ENCODE peak calls at places on chromosomes 3 and 15, in eight cellular contexts. R, I, H, U, Y, T, J and W are unnamed samples. For H3K36me3, the result is how much of the 10 kb centered on the place peaks cover.

GRCh38 chr15:94026458-94026967 is 204.8 kb upstream of the MCTP2 start:
- DNase-seq in R (no peak), I (no peak), H (no peak), U (peak), Y (no peak), T (no peak), J (no peak), W (peak)

GRCh38 chr3:35393916-35394315 is 245.4 kb upstream of the ARPP21 start:
- DNase-seq in R (no peak), I (no peak), H (no peak), U (no peak), Y (no peak), T (no peak), J (no peak), W (peak)

GRCh38 chr3:174488527-174488926 is 370.6 kb upstream of the NAALADL2 start:
- DNase-seq in R (no peak), I (no peak), H (no peak), U (no peak), Y (no peak), T (no peak), J (no peak), W (no peak)

GRCh38 chr3:48663489-48664312 is 1.0 kb upstream of the CELSR3 start:
- DNase-seq in R (peak), I (peak), H (peak), U (peak), Y (peak), T (peak), J (peak), W (peak)

GRCh38 chr3:97820780-97821179 is 1.0 kb upstream of the CRYBG3 start:
- DNase-seq in R (no peak), I (no peak), H (no peak), U (no peak), Y (no peak), T (no peak), J (no peak), W (no peak)

GRCh38 chr3:138437281-138437680 is 2.9 kb downstream of the ESYT3 start:
- DNase-seq in R (no peak), I (no peak), H (no peak), U (no peak), Y (no peak), T (no peak), J (no peak), W (no peak)

GRCh38 chr3:107795514-107796094 is 272.8 kb downstream of the BBX start:
- DNase-seq in R (no peak), I (no peak), H (no peak), U (no peak), Y (no peak), T (no peak), J (no peak), W (no peak)

GRCh38 chr15:43748376-43748775 is 2.1 kb downstream of the PDIA3 start:
- DNase-seq in R (no peak), I (no peak), H (no peak), U (no peak), Y (no peak), T (no peak), J (no peak), W (no peak)

GRCh38 chr15:81002254-81003022 is 1.7 kb downstream of the TLNRD1 start:
- DNase-seq in R (peak), I (no peak), H (peak), U (peak), Y (peak), T (peak), J (peak), W (no peak)

GRCh38 chr3:71441925-71442620 is 141.5 kb downstream of the FOXP1 start:
- DNase-seq in R (no peak), I (no peak), H (no peak), U (no peak), Y (no peak), T (no peak), J (no peak), W (no peak)

GRCh38 chr3:141126661-141127343 is 75.7 kb downstream of the SPSB4 start:
- DNase-seq in R (no peak), I (no peak), H (no peak), U (no peak), Y (no peak), T (no peak), J (no peak), W (no peak)

GRCh38 chr3:129612350-129613204 is 6.1 kb upstream of the PLXND1 start:
- DNase-seq in R (no peak), I (no peak), H (no peak), U (no peak), Y (no peak), T (peak), J (no peak), W (no peak)

GRCh38 chr3:122681294-122682015 is 816 bp downstream of the PARP14 start:
- DNase-seq in R (no peak), I (peak), H (no peak), U (peak), Y (peak), T (no peak), J (no peak), W (no peak)

GRCh38 chr15:68994981-68995753 is 19.3 kb upstream of the NOX5 start:
- DNase-seq in R (no peak), I (no peak), H (no peak), U (no peak), Y (no peak), T (no peak), J (no peak), W (no peak)

GRCh38 chr3:160953681-160954080 is 151.5 kb downstream of the B3GALNT1 start:
- DNase-seq in R (no peak), I (no peak), H (no peak), U (peak), Y (no peak), T (no peak), J (no peak), W (no peak)

GRCh38 chr3:94249491-94250079 is 186.7 kb downstream of the NSUN3 start:
- DNase-seq in R (peak), I (peak), H (peak), U (peak), Y (peak), T (peak), J (peak), W (peak)

GRCh38 chr3:61674595-61674994 is 113.2 kb downstream of the PTPRG start:
- DNase-seq in R (no peak), I (no peak), H (no peak), U (no peak), Y (no peak), T (no peak), J (no peak), W (no peak)

GRCh38 chr15:58856090-58856489 is 77.4 kb downstream of the SLTM start:
- DNase-seq in R (no peak), I (no peak), H (no peak), U (no peak), Y (no peak), T (no peak), J (no peak), W (no peak)

GRCh38 chr3:183698318-183698731 is 728 bp downstream of the YEATS2 start:
- DNase-seq in R (peak), I (no peak), H (peak), U (peak), Y (peak), T (peak), J (no peak), W (peak)

GRCh38 chr15:64897345-64897985 is 14.2 kb upstream of the ANKDD1A start:
- DNase-seq in R (peak), I (peak), H (no peak), U (peak), Y (peak), T (peak), J (peak), W (peak)

GRCh38 chr15:34318277-34319079 is 19.1 kb downstream of the SLC12A6 start:
- DNase-seq in R (peak), I (no peak), H (peak), U (peak), Y (peak), T (no peak), J (peak), W (peak)

GRCh38 chr15:80689297-80689696 is 5.8 kb upstream of the ABHD17C start:
- DNase-seq in R (no peak), I (no peak), H (no peak), U (no peak), Y (no peak), T (no peak), J (no peak), W (no peak)

GRCh38 chr15:31013863-31014607 is 22.6 kb upstream of the MTMR10 start:
- DNase-seq in R (no peak), I (no peak), H (no peak), U (peak), Y (no peak), T (no peak), J (no peak), W (no peak)

GRCh38 chr15:73602992-73603391 is 30.2 kb downstream of the NPTN start:
- DNase-seq in R (no peak), I (no peak), H (no peak), U (peak), Y (no peak), T (no peak), J (no peak), W (no peak)

GRCh38 chr15:69615756-69616155 is 163.1 kb downstream of the RPLP1 start:
- DNase-seq in R (peak), I (no peak), H (no peak), U (no peak), Y (no peak), T (no peak), J (no peak), W (no peak)

GRCh38 chr3:65672876-65673815 is 365.6 kb downstream of the MAGI1 start:
- DNase-seq in R (peak), I (peak), H (peak), U (peak), Y (peak), T (peak), J (no peak), W (peak)

GRCh38 chr3:59262076-59262498 is 212.3 kb upstream of the CFAP20DC start:
- DNase-seq in R (no peak), I (no peak), H (no peak), U (no peak), Y (no peak), T (no peak), J (no peak), W (no peak)

GRCh38 chr3:140765246-140765645 is 87.4 kb downstream of the TRIM42 start:
- DNase-seq in R (no peak), I (no peak), H (no peak), U (no peak), Y (no peak), T (no peak), J (no peak), W (no peak)

GRCh38 chr3:194128202-194128907 is 7.6 kb upstream of the HES1 start:
- DNase-seq in R (no peak), I (no peak), H (no peak), U (no peak), Y (no peak), T (no peak), J (peak), W (no peak)

GRCh38 chr3:10198226-10198625 is 33.5 kb downstream of the IRAK2 start:
- DNase-seq in R (no peak), I (no peak), H (no peak), U (no peak), Y (no peak), T (no peak), J (no peak), W (no peak)

GRCh38 chr3:183984749-183985729 is 32.6 kb downstream of the ABCC5 start:
- DNase-seq in R (peak), I (no peak), H (no peak), U (no peak), Y (no peak), T (no peak), J (no peak), W (no peak)

GRCh38 chr3:131957980-131958379 is 76.8 kb downstream of the CPNE4 start:
- DNase-seq in R (no peak), I (no peak), H (no peak), U (no peak), Y (no peak), T (no peak), J (no peak), W (peak)

GRCh38 chr3:111917300-111917699 is 58.2 kb downstream of the PHLDB2 start:
- DNase-seq in R (no peak), I (no peak), H (no peak), U (peak), Y (no peak), T (no peak), J (no peak), W (peak)

GRCh38 chr15:88504445-88504844 is 36.9 kb downstream of the MRPS11 start:
- DNase-seq in R (no peak), I (no peak), H (no peak), U (no peak), Y (no peak), T (no peak), J (no peak), W (no peak)

GRCh38 chr15:79339588-79340314 is 28.8 kb downstream of the TMED3 start:
- DNase-seq in R (no peak), I (no peak), H (no peak), U (peak), Y (no peak), T (no peak), J (no peak), W (peak)

GRCh38 chr15:52289629-52290081 is 5.9 kb downstream of the MYO5C start:
- DNase-seq in R (no peak), I (no peak), H (no peak), U (no peak), Y (no peak), T (no peak), J (no peak), W (peak)

GRCh38 chr3:82509951-82510603 is 748.6 kb upstream of the GBE1 start:
- DNase-seq in R (no peak), I (peak), H (peak), U (no peak), Y (no peak), T (no peak), J (no peak), W (no peak)

GRCh38 chr3:36707623-36708409 is 56.5 kb downstream of the DCLK3 start:
- DNase-seq in R (no peak), I (no peak), H (no peak), U (no peak), Y (no peak), T (no peak), J (no peak), W (peak)

GRCh38 chr15:95174281-95174680 is 942.9 kb downstream of the MCTP2 start:
- DNase-seq in R (peak), I (no peak), H (no peak), U (no peak), Y (no peak), T (no peak), J (no peak), W (no peak)

GRCh38 chr15:95174880-95175279 is 943.5 kb downstream of the MCTP2 start:
- DNase-seq in R (no peak), I (no peak), H (no peak), U (peak), Y (no peak), T (no peak), J (no peak), W (no peak)

GRCh38 chr15:95180530-95180929 is 949.2 kb downstream of the MCTP2 start:
- DNase-seq in R (no peak), I (no peak), H (no peak), U (no peak), Y (no peak), T (no peak), J (no peak), W (no peak)

GRCh38 chr15:95175914-95176658 is 944.7 kb downstream of the MCTP2 start:
- DNase-seq in R (no peak), I (no peak), H (no peak), U (peak), Y (no peak), T (no peak), J (no peak), W (peak)

GRCh38 chr15:95176794-95177577 is 945.6 kb downstream of the MCTP2 start:
- DNase-seq in R (no peak), I (no peak), H (no peak), U (peak), Y (no peak), T (no peak), J (no peak), W (no peak)
- TF ChIP-seq CTCF in R (no peak), I (no peak), H (no peak), U (no peak), Y (no peak), T (no peak), J (no peak), W (no peak)

GRCh38 chr3:187916072-187916471 is 170.8 kb upstream of the BCL6 start:
- DNase-seq in R (no peak), I (no peak), H (no peak), U (no peak), Y (no peak), T (no peak), J (no peak), W (no peak)

GRCh38 chr3:187919535-187919934 is 174.3 kb upstream of the BCL6 start:
- DNase-seq in R (no peak), I (no peak), H (no peak), U (no peak), Y (no peak), T (no peak), J (no peak), W (no peak)

GRCh38 chr3:187919018-187919417 is 173.8 kb upstream of the BCL6 start:
- DNase-seq in R (no peak), I (no peak), H (no peak), U (no peak), Y (no peak), T (no peak), J (no peak), W (peak)

GRCh38 chr3:187919990-187920389 is 174.7 kb upstream of the BCL6 start:
- DNase-seq in R (no peak), I (no peak), H (no peak), U (no peak), Y (no peak), T (no peak), J (no peak), W (peak)

GRCh38 chr3:187918081-187918644 is 172.9 kb upstream of the BCL6 start:
- DNase-seq in R (no peak), I (no peak), H (no peak), U (no peak), Y (no peak), T (no peak), J (no peak), W (no peak)
- H3K4me3 ChIP-seq in R (no peak), I (no peak), H (no peak), U (no peak), Y (no peak), T (no peak), J (no peak), W (no peak)

GRCh38 chr15:36757189-36757814 is 177.9 kb downstream of the CDIN1 start:
- DNase-seq in R (no peak), I (no peak), H (no peak), U (no peak), Y (no peak), T (no peak), J (no peak), W (peak)
- H3K36me3 ChIP-seq in R (under half), I (under half), H (under half), U (under half), Y (under half), T (under half), J (under half), W (under half)

DNA sequence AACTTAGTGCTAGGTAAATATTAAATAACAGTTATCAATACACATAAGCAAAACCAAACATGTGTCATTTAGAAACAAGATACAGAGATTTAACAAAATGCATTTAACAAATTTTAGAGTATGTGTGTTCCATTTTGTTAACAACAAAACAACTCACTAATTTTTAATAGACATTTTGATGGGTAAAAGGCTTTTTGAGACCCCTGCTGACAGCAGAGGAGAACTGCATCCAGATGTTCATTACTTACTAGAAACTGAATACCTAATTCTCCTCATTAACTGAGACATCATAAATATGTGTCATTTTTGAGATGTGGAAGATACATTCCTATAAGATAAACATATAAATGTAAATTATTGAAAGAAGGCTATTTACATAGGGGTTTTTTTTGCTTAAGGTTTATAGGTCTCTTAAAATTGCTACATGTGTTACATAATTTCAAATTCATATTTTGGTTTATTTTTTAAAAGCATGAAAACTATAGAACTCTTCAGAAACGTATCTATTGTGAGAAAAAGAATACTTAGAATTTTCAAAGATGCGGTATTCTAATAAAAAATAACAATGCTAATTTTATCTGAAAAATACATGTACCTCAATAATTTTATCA is 1009.8 kb downstream of the TUSC7 start:
- DNase-seq in R (peak), I (no peak), H (no peak), U (peak), Y (no peak), T (no peak), J (no peak), W (peak)
- TF ChIP-seq CTCF in R (peak), I (peak), H (no peak), U (peak), Y (peak), T (peak), J (peak), W (peak)